ENCODE peak calls at places on chromosomes 11 and 22, in seven cellular contexts. One of them, this sample, is unnamed.

GRCh38 chr11:122209619-122210377 is 93.8 kb upstream of the BLID start:
- DNase-seq in WTC11: no peak
- DNase-seq in K562: no peak
- DNase-seq in left lung: no peak
- DNase-seq in NCI-H460: peak; percentile 15
- DNase-seq in stimulated activated CD4-positive, alpha-beta T cell treated with anti-CD3 and anti-CD28 coated beads, Interleukin-12 subunit alpha, Interleukin-12 subunit beta, amount 100 ng/mL, for 24 hours: no peak
- DNase-seq in naive thymus-derived CD8-positive, alpha-beta T cell: no peak
- DNase-seq in this sample: no peak

GRCh38 chr11:15944460-15944859 is 411.9 kb downstream of the SOX6 start:
- DNase-seq in stimulated activated CD4-positive, alpha-beta T cell treated with anti-CD3 and anti-CD28 coated beads, Interleukin-12 subunit alpha, Interleukin-12 subunit beta, amount 100 ng/mL, for 24 hours: no peak
- DNase-seq in naive thymus-derived CD8-positive, alpha-beta T cell: no peak
- DNase-seq in NCI-H460: no peak
- DNase-seq in WTC11: no peak
- DNase-seq in K562: no peak
- DNase-seq in left lung: no peak
- DNase-seq in this sample: no peak

GRCh38 chr11:12803086-12803826 is 129.0 kb downstream of the TEAD1 start:
- DNase-seq in NCI-H460: no peak
- DNase-seq in stimulated activated CD4-positive, alpha-beta T cell treated with anti-CD3 and anti-CD28 coated beads, Interleukin-12 subunit alpha, Interleukin-12 subunit beta, amount 100 ng/mL, for 24 hours: no peak
- DNase-seq in K562: no peak
- DNase-seq in naive thymus-derived CD8-positive, alpha-beta T cell: no peak
- DNase-seq in left lung: no peak
- DNase-seq in WTC11: no peak
- DNase-seq in this sample: no peak

GRCh38 chr22:17842386-17842785 is 68.1 kb upstream of the BID start:
- DNase-seq in naive thymus-derived CD8-positive, alpha-beta T cell: peak; percentile 28
- DNase-seq in WTC11: no peak
- DNase-seq in stimulated activated CD4-positive, alpha-beta T cell treated with anti-CD3 and anti-CD28 coated beads, Interleukin-12 subunit alpha, Interleukin-12 subunit beta, amount 100 ng/mL, for 24 hours: no peak
- DNase-seq in left lung: no peak
- DNase-seq in NCI-H460: no peak
- DNase-seq in K562: no peak
- DNase-seq in this sample: no peak

GRCh38 chr11:14386895-14387480 is 28.0 kb upstream of the RRAS2 start:
- DNase-seq in NCI-H460: no peak
- DNase-seq in K562: peak; percentile 30
- DNase-seq in stimulated activated CD4-positive, alpha-beta T cell treated with anti-CD3 and anti-CD28 coated beads, Interleukin-12 subunit alpha, Interleukin-12 subunit beta, amount 100 ng/mL, for 24 hours: no peak
- DNase-seq in naive thymus-derived CD8-positive, alpha-beta T cell: no peak
- DNase-seq in left lung: no peak
- DNase-seq in WTC11: peak; percentile 53
- DNase-seq in this sample: no peak

GRCh38 chr11:1872267-1872985 is 19.3 kb downstream of the PRR33 start:
- DNase-seq in stimulated activated CD4-positive, alpha-beta T cell treated with anti-CD3 and anti-CD28 coated beads, Interleukin-12 subunit alpha, Interleukin-12 subunit beta, amount 100 ng/mL, for 24 hours: no peak
- DNase-seq in K562: no peak
- DNase-seq in naive thymus-derived CD8-positive, alpha-beta T cell: no peak
- DNase-seq in left lung: peak; percentile 47
- DNase-seq in NCI-H460: no peak
- DNase-seq in WTC11: no peak
- DNase-seq in this sample: no peak

GRCh38 chr11:17648528-17648927 is 70.8 kb upstream of the MYOD1 start:
- DNase-seq in NCI-H460: no peak
- DNase-seq in naive thymus-derived CD8-positive, alpha-beta T cell: no peak
- DNase-seq in left lung: no peak
- DNase-seq in WTC11: no peak
- DNase-seq in K562: no peak
- DNase-seq in stimulated activated CD4-positive, alpha-beta T cell treated with anti-CD3 and anti-CD28 coated beads, Interleukin-12 subunit alpha, Interleukin-12 subunit beta, amount 100 ng/mL, for 24 hours: no peak
- DNase-seq in this sample: no peak

GRCh38 chr11:103541186-103541795 is 432.1 kb downstream of the DYNC2H1 start:
- DNase-seq in stimulated activated CD4-positive, alpha-beta T cell treated with anti-CD3 and anti-CD28 coated beads, Interleukin-12 subunit alpha, Interleukin-12 subunit beta, amount 100 ng/mL, for 24 hours: no peak
- DNase-seq in NCI-H460: no peak
- DNase-seq in WTC11: no peak
- DNase-seq in K562: peak; percentile 7
- DNase-seq in naive thymus-derived CD8-positive, alpha-beta T cell: peak; percentile 13
- DNase-seq in left lung: no peak
- DNase-seq in this sample: no peak

GRCh38 chr11:44632466-44633123 is 67.1 kb downstream of the CD82 start:
- DNase-seq in WTC11: peak; percentile 63
- DNase-seq in K562: peak; percentile 70
- DNase-seq in naive thymus-derived CD8-positive, alpha-beta T cell: no peak
- DNase-seq in left lung: no peak
- DNase-seq in NCI-H460: peak; percentile 9
- DNase-seq in stimulated activated CD4-positive, alpha-beta T cell treated with anti-CD3 and anti-CD28 coated beads, Interleukin-12 subunit alpha, Interleukin-12 subunit beta, amount 100 ng/mL, for 24 hours: no peak
- DNase-seq in this sample: no peak

GRCh38 chr11:46520971-46521745 is 72.7 kb downstream of the AMBRA1 start:
- DNase-seq in stimulated activated CD4-positive, alpha-beta T cell treated with anti-CD3 and anti-CD28 coated beads, Interleukin-12 subunit alpha, Interleukin-12 subunit beta, amount 100 ng/mL, for 24 hours: no peak
- DNase-seq in left lung: no peak
- DNase-seq in K562: no peak
- DNase-seq in NCI-H460: no peak
- DNase-seq in WTC11: no peak
- DNase-seq in naive thymus-derived CD8-positive, alpha-beta T cell: no peak
- DNase-seq in this sample: no peak

GRCh38 chr11:17769218-17769617 is 34.6 kb downstream of the KCNC1 start:
- DNase-seq in K562: no peak
- DNase-seq in WTC11: no peak
- DNase-seq in stimulated activated CD4-positive, alpha-beta T cell treated with anti-CD3 and anti-CD28 coated beads, Interleukin-12 subunit alpha, Interleukin-12 subunit beta, amount 100 ng/mL, for 24 hours: no peak
- DNase-seq in naive thymus-derived CD8-positive, alpha-beta T cell: no peak
- DNase-seq in NCI-H460: no peak
- DNase-seq in left lung: no peak
- DNase-seq in this sample: no peak

GRCh38 chr11:1746956-1747752 is 3.2 kb downstream of the IFITM10 start:
- DNase-seq in naive thymus-derived CD8-positive, alpha-beta T cell: no peak
- DNase-seq in WTC11: no peak
- DNase-seq in NCI-H460: no peak
- DNase-seq in stimulated activated CD4-positive, alpha-beta T cell treated with anti-CD3 and anti-CD28 coated beads, Interleukin-12 subunit alpha, Interleukin-12 subunit beta, amount 100 ng/mL, for 24 hours: no peak
- DNase-seq in K562: no peak
- DNase-seq in left lung: peak; percentile 75
- DNase-seq in this sample: peak; percentile 51

GRCh38 chr11:35675901-35676610 is 13.5 kb downstream of the TRIM44 start:
- DNase-seq in NCI-H460: no peak
- DNase-seq in left lung: no peak
- DNase-seq in K562: no peak
- DNase-seq in stimulated activated CD4-positive, alpha-beta T cell treated with anti-CD3 and anti-CD28 coated beads, Interleukin-12 subunit alpha, Interleukin-12 subunit beta, amount 100 ng/mL, for 24 hours: no peak
- DNase-seq in naive thymus-derived CD8-positive, alpha-beta T cell: no peak
- DNase-seq in WTC11: no peak
- DNase-seq in this sample: no peak

GRCh38 chr11:124069429-124070401 is 28.6 kb upstream of the OR10G7 start:
- DNase-seq in NCI-H460: peak; percentile 60
- DNase-seq in WTC11: peak; percentile 76
- DNase-seq in stimulated activated CD4-positive, alpha-beta T cell treated with anti-CD3 and anti-CD28 coated beads, Interleukin-12 subunit alpha, Interleukin-12 subunit beta, amount 100 ng/mL, for 24 hours: no peak
- DNase-seq in K562: peak; percentile 90
- DNase-seq in naive thymus-derived CD8-positive, alpha-beta T cell: peak; percentile 16
- DNase-seq in left lung: peak; percentile 82
- DNase-seq in this sample: no peak

GRCh38 chr11:42013656-42014201 is 554.3 kb upstream of the LRRC4C start:
- DNase-seq in K562: no peak
- DNase-seq in NCI-H460: no peak
- DNase-seq in WTC11: no peak
- DNase-seq in naive thymus-derived CD8-positive, alpha-beta T cell: no peak
- DNase-seq in left lung: no peak
- DNase-seq in stimulated activated CD4-positive, alpha-beta T cell treated with anti-CD3 and anti-CD28 coated beads, Interleukin-12 subunit alpha, Interleukin-12 subunit beta, amount 100 ng/mL, for 24 hours: no peak
- DNase-seq in this sample: no peak

GRCh38 chr11:134365011-134365925 is 33.5 kb downstream of the GLB1L2 start:
- DNase-seq in stimulated activated CD4-positive, alpha-beta T cell treated with anti-CD3 and anti-CD28 coated beads, Interleukin-12 subunit alpha, Interleukin-12 subunit beta, amount 100 ng/mL, for 24 hours: no peak
- DNase-seq in NCI-H460: no peak
- DNase-seq in naive thymus-derived CD8-positive, alpha-beta T cell: no peak
- DNase-seq in K562: no peak
- DNase-seq in left lung: peak; percentile 62
- DNase-seq in WTC11: no peak
- DNase-seq in this sample: peak; percentile 47

GRCh38 chr22:20239951-20240773 is 28.0 kb downstream of the RTN4R start:
- DNase-seq in naive thymus-derived CD8-positive, alpha-beta T cell: no peak
- DNase-seq in K562: peak; percentile 47
- DNase-seq in WTC11: peak; percentile 36
- DNase-seq in NCI-H460: no peak
- DNase-seq in left lung: no peak
- DNase-seq in stimulated activated CD4-positive, alpha-beta T cell treated with anti-CD3 and anti-CD28 coated beads, Interleukin-12 subunit alpha, Interleukin-12 subunit beta, amount 100 ng/mL, for 24 hours: no peak
- DNase-seq in this sample: no peak

GRCh38 chr22:19803736-19804267 is 43.2 kb downstream of the TBX1 start:
- DNase-seq in naive thymus-derived CD8-positive, alpha-beta T cell: no peak
- DNase-seq in WTC11: peak; percentile 8
- DNase-seq in left lung: peak; percentile 56
- DNase-seq in NCI-H460: no peak
- DNase-seq in stimulated activated CD4-positive, alpha-beta T cell treated with anti-CD3 and anti-CD28 coated beads, Interleukin-12 subunit alpha, Interleukin-12 subunit beta, amount 100 ng/mL, for 24 hours: no peak
- DNase-seq in K562: no peak
- DNase-seq in this sample: no peak

GRCh38 chr22:47872761-47873535 is 1110.5 kb downstream of the TBC1D22A start:
- DNase-seq in left lung: no peak
- DNase-seq in stimulated activated CD4-positive, alpha-beta T cell treated with anti-CD3 and anti-CD28 coated beads, Interleukin-12 subunit alpha, Interleukin-12 subunit beta, amount 100 ng/mL, for 24 hours: no peak
- DNase-seq in WTC11: no peak
- DNase-seq in NCI-H460: no peak
- DNase-seq in naive thymus-derived CD8-positive, alpha-beta T cell: no peak
- DNase-seq in K562: no peak
- DNase-seq in this sample: no peak

GRCh38 chr22:41480397-41480735 is 11.4 kb downstream of the ACO2 start:
- DNase-seq in naive thymus-derived CD8-positive, alpha-beta T cell: no peak
- DNase-seq in K562: no peak
- DNase-seq in left lung: no peak
- DNase-seq in WTC11: no peak
- DNase-seq in stimulated activated CD4-positive, alpha-beta T cell treated with anti-CD3 and anti-CD28 coated beads, Interleukin-12 subunit alpha, Interleukin-12 subunit beta, amount 100 ng/mL, for 24 hours: no peak
- DNase-seq in NCI-H460: no peak
- DNase-seq in this sample: no peak

GRCh38 chr11:17641792-17642350 is 77.5 kb upstream of the MYOD1 start:
- DNase-seq in NCI-H460: no peak
- DNase-seq in WTC11: no peak
- DNase-seq in K562: no peak
- DNase-seq in left lung: peak; percentile 61
- DNase-seq in naive thymus-derived CD8-positive, alpha-beta T cell: no peak
- DNase-seq in stimulated activated CD4-positive, alpha-beta T cell treated with anti-CD3 and anti-CD28 coated beads, Interleukin-12 subunit alpha, Interleukin-12 subunit beta, amount 100 ng/mL, for 24 hours: no peak
- DNase-seq in this sample: no peak

GRCh38 chr11:3949132-3949531 is 93.7 kb downstream of the STIM1 start:
- DNase-seq in K562: no peak
- DNase-seq in stimulated activated CD4-positive, alpha-beta T cell treated with anti-CD3 and anti-CD28 coated beads, Interleukin-12 subunit alpha, Interleukin-12 subunit beta, amount 100 ng/mL, for 24 hours: no peak
- DNase-seq in NCI-H460: no peak
- DNase-seq in WTC11: no peak
- DNase-seq in left lung: no peak
- DNase-seq in naive thymus-derived CD8-positive, alpha-beta T cell: peak; percentile 16
- DNase-seq in this sample: no peak

GRCh38 chr11:68083517-68083916 is 37.7 kb downstream of the CHKA start:
- DNase-seq in K562: no peak
- DNase-seq in stimulated activated CD4-positive, alpha-beta T cell treated with anti-CD3 and anti-CD28 coated beads, Interleukin-12 subunit alpha, Interleukin-12 subunit beta, amount 100 ng/mL, for 24 hours: no peak
- DNase-seq in NCI-H460: no peak
- DNase-seq in naive thymus-derived CD8-positive, alpha-beta T cell: no peak
- DNase-seq in WTC11: no peak
- DNase-seq in left lung: no peak
- DNase-seq in this sample: no peak

GRCh38 chr11:110295487-110296225 is 758 bp downstream of the RDX start:
- DNase-seq in left lung: peak; percentile 92
- DNase-seq in NCI-H460: no peak
- DNase-seq in K562: peak; percentile 72
- DNase-seq in naive thymus-derived CD8-positive, alpha-beta T cell: peak; percentile 11
- DNase-seq in WTC11: peak; percentile 58
- DNase-seq in stimulated activated CD4-positive, alpha-beta T cell treated with anti-CD3 and anti-CD28 coated beads, Interleukin-12 subunit alpha, Interleukin-12 subunit beta, amount 100 ng/mL, for 24 hours: peak; percentile 16
- DNase-seq in this sample: no peak

GRCh38 chr22:20972014-20972797 is 5.2 kb downstream of the AIFM3 start:
- DNase-seq in K562: peak; percentile 56
- DNase-seq in NCI-H460: no peak
- DNase-seq in left lung: peak; percentile 15
- DNase-seq in naive thymus-derived CD8-positive, alpha-beta T cell: no peak
- DNase-seq in stimulated activated CD4-positive, alpha-beta T cell treated with anti-CD3 and anti-CD28 coated beads, Interleukin-12 subunit alpha, Interleukin-12 subunit beta, amount 100 ng/mL, for 24 hours: no peak
- DNase-seq in WTC11: no peak
- DNase-seq in this sample: no peak

GRCh38 chr22:45491841-45492240 is 10.8 kb upstream of the FBLN1 start:
- DNase-seq in WTC11: no peak
- DNase-seq in NCI-H460: no peak
- DNase-seq in naive thymus-derived CD8-positive, alpha-beta T cell: no peak
- DNase-seq in K562: no peak
- DNase-seq in left lung: no peak
- DNase-seq in stimulated activated CD4-positive, alpha-beta T cell treated with anti-CD3 and anti-CD28 coated beads, Interleukin-12 subunit alpha, Interleukin-12 subunit beta, amount 100 ng/mL, for 24 hours: no peak
- DNase-seq in this sample: no peak

GRCh38 chr11:46902694-46903093 is 15.7 kb downstream of the LRP4 start:
- DNase-seq in K562: no peak
- DNase-seq in NCI-H460: no peak
- DNase-seq in naive thymus-derived CD8-positive, alpha-beta T cell: no peak
- DNase-seq in left lung: peak; percentile 75
- DNase-seq in WTC11: no peak
- DNase-seq in stimulated activated CD4-positive, alpha-beta T cell treated with anti-CD3 and anti-CD28 coated beads, Interleukin-12 subunit alpha, Interleukin-12 subunit beta, amount 100 ng/mL, for 24 hours: no peak
- DNase-seq in this sample: no peak

GRCh38 chr11:7639643-7640025 is 33.7 kb downstream of the CYB5R2 start:
- DNase-seq in stimulated activated CD4-positive, alpha-beta T cell treated with anti-CD3 and anti-CD28 coated beads, Interleukin-12 subunit alpha, Interleukin-12 subunit beta, amount 100 ng/mL, for 24 hours: no peak
- DNase-seq in WTC11: no peak
- DNase-seq in K562: no peak
- DNase-seq in NCI-H460: no peak
- DNase-seq in left lung: no peak
- DNase-seq in naive thymus-derived CD8-positive, alpha-beta T cell: no peak
- DNase-seq in this sample: no peak

GRCh38 chr22:26713823-26714449 is 56.5 kb downstream of the MIAT start:
- DNase-seq in left lung: no peak
- DNase-seq in NCI-H460: no peak
- DNase-seq in WTC11: no peak
- DNase-seq in stimulated activated CD4-positive, alpha-beta T cell treated with anti-CD3 and anti-CD28 coated beads, Interleukin-12 subunit alpha, Interleukin-12 subunit beta, amount 100 ng/mL, for 24 hours: no peak
- DNase-seq in naive thymus-derived CD8-positive, alpha-beta T cell: no peak
- DNase-seq in K562: no peak
- DNase-seq in this sample: no peak

GRCh38 chr11:29019960-29020683 is 911.9 kb downstream of the METTL15 start:
- DNase-seq in naive thymus-derived CD8-positive, alpha-beta T cell: no peak
- DNase-seq in K562: no peak
- DNase-seq in stimulated activated CD4-positive, alpha-beta T cell treated with anti-CD3 and anti-CD28 coated beads, Interleukin-12 subunit alpha, Interleukin-12 subunit beta, amount 100 ng/mL, for 24 hours: no peak
- DNase-seq in WTC11: peak; percentile 19
- DNase-seq in NCI-H460: peak; percentile 22
- DNase-seq in left lung: no peak
- DNase-seq in this sample: no peak

GRCh38 chr11:128048121-128048520 is 539.2 kb downstream of the ETS1 start:
- DNase-seq in WTC11: no peak
- DNase-seq in NCI-H460: no peak
- DNase-seq in K562: no peak
- DNase-seq in naive thymus-derived CD8-positive, alpha-beta T cell: no peak
- DNase-seq in left lung: no peak
- DNase-seq in stimulated activated CD4-positive, alpha-beta T cell treated with anti-CD3 and anti-CD28 coated beads, Interleukin-12 subunit alpha, Interleukin-12 subunit beta, amount 100 ng/mL, for 24 hours: no peak
- DNase-seq in this sample: no peak

GRCh38 chr22:31614781-31615480 is 47.1 kb downstream of the PISD start:
- DNase-seq in K562: no peak
- DNase-seq in naive thymus-derived CD8-positive, alpha-beta T cell: no peak
- DNase-seq in WTC11: no peak
- DNase-seq in NCI-H460: no peak
- DNase-seq in left lung: peak; percentile 79
- DNase-seq in stimulated activated CD4-positive, alpha-beta T cell treated with anti-CD3 and anti-CD28 coated beads, Interleukin-12 subunit alpha, Interleukin-12 subunit beta, amount 100 ng/mL, for 24 hours: no peak
- DNase-seq in this sample: no peak

GRCh38 chr22:49712195-49712791 is 115.4 kb downstream of the BRD1 start:
- DNase-seq in NCI-H460: peak; percentile 6
- DNase-seq in WTC11: peak; percentile 72
- DNase-seq in stimulated activated CD4-positive, alpha-beta T cell treated with anti-CD3 and anti-CD28 coated beads, Interleukin-12 subunit alpha, Interleukin-12 subunit beta, amount 100 ng/mL, for 24 hours: no peak
- DNase-seq in left lung: no peak
- DNase-seq in naive thymus-derived CD8-positive, alpha-beta T cell: no peak
- DNase-seq in K562: peak; percentile 48
- DNase-seq in this sample: no peak

GRCh38 chr22:33302049-33302545 is 243.9 kb upstream of the SYN3 start:
- DNase-seq in NCI-H460: peak; percentile 54
- DNase-seq in stimulated activated CD4-positive, alpha-beta T cell treated with anti-CD3 and anti-CD28 coated beads, Interleukin-12 subunit alpha, Interleukin-12 subunit beta, amount 100 ng/mL, for 24 hours: peak; percentile 32
- DNase-seq in left lung: peak; percentile 88
- DNase-seq in naive thymus-derived CD8-positive, alpha-beta T cell: peak; percentile 3
- DNase-seq in K562: peak; percentile 68
- DNase-seq in WTC11: peak; percentile 92
- DNase-seq in this sample: no peak

GRCh38 chr11:9760180-9760550 is 96.3 kb downstream of the SWAP70 start:
- DNase-seq in WTC11: no peak
- DNase-seq in stimulated activated CD4-positive, alpha-beta T cell treated with anti-CD3 and anti-CD28 coated beads, Interleukin-12 subunit alpha, Interleukin-12 subunit beta, amount 100 ng/mL, for 24 hours: no peak
- DNase-seq in NCI-H460: no peak
- DNase-seq in naive thymus-derived CD8-positive, alpha-beta T cell: no peak
- DNase-seq in K562: no peak
- DNase-seq in left lung: no peak
- DNase-seq in this sample: no peak

GRCh38 chr22:23538502-23538860 is 41.6 kb downstream of the IGLL1 start:
- DNase-seq in NCI-H460: no peak
- DNase-seq in stimulated activated CD4-positive, alpha-beta T cell treated with anti-CD3 and anti-CD28 coated beads, Interleukin-12 subunit alpha, Interleukin-12 subunit beta, amount 100 ng/mL, for 24 hours: no peak
- DNase-seq in WTC11: no peak
- DNase-seq in K562: no peak
- DNase-seq in naive thymus-derived CD8-positive, alpha-beta T cell: no peak
- DNase-seq in left lung: peak; percentile 6
- DNase-seq in this sample: no peak

GRCh38 chr22:50012201-50013181 is at the start of gene IL17REL:
- DNase-seq in left lung: peak; percentile 72
- DNase-seq in K562: peak; percentile 47
- DNase-seq in NCI-H460: no peak
- DNase-seq in naive thymus-derived CD8-positive, alpha-beta T cell: no peak
- DNase-seq in stimulated activated CD4-positive, alpha-beta T cell treated with anti-CD3 and anti-CD28 coated beads, Interleukin-12 subunit alpha, Interleukin-12 subunit beta, amount 100 ng/mL, for 24 hours: no peak
- DNase-seq in WTC11: no peak
- DNase-seq in this sample: peak; percentile 64

GRCh38 chr11:46879056-46879585 is 33.0 kb upstream of the CKAP5 start:
- DNase-seq in stimulated activated CD4-positive, alpha-beta T cell treated with anti-CD3 and anti-CD28 coated beads, Interleukin-12 subunit alpha, Interleukin-12 subunit beta, amount 100 ng/mL, for 24 hours: no peak
- DNase-seq in K562: no peak
- DNase-seq in WTC11: no peak
- DNase-seq in NCI-H460: no peak
- DNase-seq in naive thymus-derived CD8-positive, alpha-beta T cell: no peak
- DNase-seq in left lung: no peak
- DNase-seq in this sample: no peak